ENCODE peak calls at places on chromosomes 7 and 10, in four cellular contexts. K, I, S and H are unnamed samples.

GRCh38 chr10:44387853-44388251 is 3.0 kb upstream of the CXCL12 start:
- DNase-seq in I (no peak), S (no peak), K (no peak), H (no peak)

GRCh38 chr7:75649462-75649861 is 89.3 kb downstream of the HIP1 start:
- DNase-seq in S (no peak), I (no peak), K (no peak), H (no peak)

GRCh38 chr10:63012623-63013022 is 120.5 kb upstream of the NRBF2 start:
- DNase-seq in S (no peak), K (no peak), I (no peak), H (no peak)

GRCh38 chr10:60488111-60488669 is 98.5 kb upstream of the ANK3 start:
- DNase-seq in K (no peak), I (no peak), S (no peak), H (no peak)

GRCh38 chr10:119341236-119342016 is 134.1 kb downstream of the GRK5 start:
- DNase-seq in K (peak), S (peak), I (no peak), H (peak)

GRCh38 chr10:70805619-70806215 is 10.0 kb upstream of the SGPL1 start:
- DNase-seq in K (no peak), S (no peak), I (no peak), H (no peak)

GRCh38 chr10:33800545-33800944 is 466.1 kb upstream of the NRP1 start:
- DNase-seq in I (no peak), K (no peak), S (no peak), H (no peak)

GRCh38 chr10:30433286-30433778 is 652 bp upstream of the MAP3K8 start:
- DNase-seq in I (peak), K (peak), S (no peak), H (peak)

GRCh38 chr10:102422586-102423129 is 2.0 kb downstream of the FBXL15 start:
- DNase-seq in K (peak), S (peak), I (peak), H (peak)

GRCh38 chr10:26430641-26431163 is 7.4 kb upstream of the APBB1IP start:
- DNase-seq in I (peak), K (no peak), S (no peak), H (peak)

GRCh38 chr10:61815505-61815904 is 86.0 kb upstream of the ARID5B start:
- DNase-seq in I (no peak), K (peak), S (no peak), H (no peak)

GRCh38 chr7:105661625-105662024 is 80.3 kb upstream of the EFCAB10 start:
- DNase-seq in I (no peak), S (no peak), K (no peak), H (no peak)

GRCh38 chr10:75398630-75399460 is 2.7 kb downstream of the ZNF503 start:
- DNase-seq in S (no peak), K (no peak), I (no peak), H (no peak)

GRCh38 chr10:33772370-33773331 is 438.2 kb upstream of the NRP1 start:
- DNase-seq in K (peak), I (no peak), S (no peak), H (peak)

GRCh38 chr10:129398861-129399260 is 68.2 kb upstream of the MGMT start:
- DNase-seq in S (no peak), K (no peak), I (no peak), H (no peak)